ENCODE peak calls at places on chromosomes 2 and 18, in nine cellular contexts. S, X, G, D, O, M, F, U and N are unnamed samples.

GRCh38 chr18:48707636-48708296 is 168.9 kb downstream of the CTIF start:
- DNase-seq in S (no peak), X (no peak), G (no peak), D (no peak), O (no peak), M (no peak), F (no peak), U (no peak), N (no peak)

GRCh38 chr2:1489486-1489885 is 76.2 kb downstream of the TPO start:
- DNase-seq in S (no peak), X (no peak), G (no peak), D (no peak), O (no peak), M (no peak), F (peak; percentile 3), U (no peak), N (no peak)

GRCh38 chr2:61557386-61557785 is 19.2 kb upstream of the XPO1 start:
- DNase-seq in S (no peak), X (no peak), G (no peak), D (no peak), O (no peak), M (no peak), F (no peak), U (no peak), N (no peak)

GRCh38 chr18:30280861-30281470 is 761.6 kb downstream of the DSC3 start:
- DNase-seq in S (peak; percentile 74), X (peak; percentile 25), G (peak; percentile 59), D (peak; percentile 4), O (peak; percentile 80), M (peak; percentile 31), F (no peak), U (peak; percentile 41), N (no peak)

GRCh38 chr18:55794288-55795052 is 206.5 kb upstream of the TCF4 start:
- DNase-seq in S (peak; percentile 36), X (no peak), G (peak; percentile 65), D (no peak), O (no peak), M (no peak), F (no peak), U (no peak), N (no peak)

GRCh38 chr18:21004721-21005120 is 106.9 kb downstream of the ROCK1 start:
- DNase-seq in S (peak; percentile 96), X (no peak), G (peak; percentile 86), D (peak; percentile 45), O (no peak), M (peak; percentile 4), F (no peak), U (peak; percentile 19), N (no peak)

GRCh38 chr2:152532241-152532640 is 185.0 kb downstream of the PRPF40A start:
- DNase-seq in S (no peak), X (no peak), G (no peak), D (no peak), O (no peak), M (no peak), F (no peak), U (no peak), N (no peak)

GRCh38 chr2:15939556-15939853 is 845 bp upstream of the MYCN start:
- DNase-seq in S (peak; percentile 70), X (no peak), G (no peak), D (no peak), O (no peak), M (no peak), F (peak; percentile 72), U (peak; percentile 52), N (peak; percentile 83)

GRCh38 chr2:46231721-46232120 is 65.5 kb upstream of the EPAS1 start:
- DNase-seq in S (no peak), X (no peak), G (no peak), D (no peak), O (no peak), M (no peak), F (no peak), U (no peak), N (no peak)

GRCh38 chr2:151339168-151339567 is 18.2 kb upstream of the TNFAIP6 start:
- DNase-seq in S (no peak), X (no peak), G (no peak), D (no peak), O (no peak), M (no peak), F (no peak), U (no peak), N (no peak)

GRCh38 chr2:24771099-24771498 is 22.1 kb downstream of the PTRHD1 start:
- DNase-seq in S (no peak), X (no peak), G (no peak), D (no peak), O (no peak), M (no peak), F (no peak), U (no peak), N (no peak)

GRCh38 chr2:166764216-166764615 is 124.1 kb upstream of the XIRP2 start:
- DNase-seq in S (no peak), X (no peak), G (no peak), D (no peak), O (no peak), M (no peak), F (no peak), U (no peak), N (no peak)

GRCh38 chr18:58934356-58934755 is 69.7 kb downstream of the ZNF532 start:
- DNase-seq in S (no peak), X (no peak), G (no peak), D (no peak), O (no peak), M (no peak), F (no peak), U (no peak), N (no peak)

GRCh38 chr18:3983351-3983969 is 471.6 kb downstream of the DLGAP1 start:
- DNase-seq in S (peak; percentile 95), X (no peak), G (peak; percentile 91), D (no peak), O (no peak), M (peak; percentile 84), F (no peak), U (no peak), N (no peak)

GRCh38 chr2:176464886-176465564 is 195.8 kb downstream of the MTX2 start:
- DNase-seq in S (no peak), X (no peak), G (no peak), D (no peak), O (no peak), M (no peak), F (no peak), U (no peak), N (no peak)

GRCh38 chr2:202278036-202278760 is 12.6 kb downstream of the NOP58 start:
- DNase-seq in S (peak; percentile 80), X (no peak), G (peak; percentile 66), D (no peak), O (no peak), M (no peak), F (no peak), U (no peak), N (no peak)
- H3K4me3 ChIP-seq in S (no peak overlapping the region), X (no peak overlapping the region), G (no peak overlapping the region), D (no peak overlapping the region), O (no peak overlapping the region), M (no peak overlapping the region), F (no peak overlapping the region), U (no peak overlapping the region), N (no peak overlapping the region)

GRCh38 chr2:20588918-20589871 is 61.7 kb downstream of the HS1BP3 start:
- DNase-seq in S (peak; percentile 50), X (no peak), G (no peak), D (no peak), O (no peak), M (no peak), F (peak; percentile 11), U (no peak), N (no peak)
- H3K4me1 ChIP-seq in S (peaks cover 44% of the 10 kb centered on the region), X (peaks cover 4% of the 10 kb centered on the region), G (peaks cover 46% of the 10 kb centered on the region), D (peaks cover 26% of the 10 kb centered on the region), O (peaks cover 12% of the 10 kb centered on the region), M (peaks cover 49% of the 10 kb centered on the region), F (peaks cover 23% of the 10 kb centered on the region), U (peaks cover 18% of the 10 kb centered on the region), N (peaks cover 69% of the 10 kb centered on the region)

GRCh38 chr2:172094319-172095145 is 8.2 kb downstream of the DLX2 start:
- DNase-seq in S (peak; percentile 72), X (no peak), G (no peak), D (no peak), O (no peak), M (peak; percentile 45), F (no peak), U (no peak), N (no peak)
- H3K4me3 ChIP-seq in S (peak overlapping the region; percentile 90), X (peak overlapping the region; percentile 30), G (peak overlapping the region; percentile 58), D (peak overlapping the region; percentile 50), O (peak overlapping the region; percentile 2), M (peak overlapping the region; percentile 71), F (peak overlapping the region; percentile 31), U (peak overlapping the region; percentile 28), N (peak overlapping the region; percentile 23)

GRCh38 chr2:64795024-64795592 is 141.4 kb upstream of the SERTAD2 start:
- DNase-seq in S (no peak), X (no peak), G (no peak), D (no peak), O (peak; percentile 55), M (no peak), F (no peak), U (no peak), N (no peak)

GRCh38 chr2:64794426-64794995 is 140.8 kb upstream of the SERTAD2 start:
- DNase-seq in S (no peak), X (no peak), G (no peak), D (no peak), O (no peak), M (no peak), F (no peak), U (no peak), N (no peak)

GRCh38 chr2:64799592-64800252 is 146.0 kb upstream of the SERTAD2 start:
- DNase-seq in S (no peak), X (no peak), G (peak; percentile 13), D (no peak), O (no peak), M (no peak), F (peak; percentile 39), U (no peak), N (no peak)

GRCh38 chr2:64797881-64798590 is 144.3 kb upstream of the SERTAD2 start:
- DNase-seq in S (no peak), X (peak; percentile 32), G (peak; percentile 75), D (no peak), O (no peak), M (no peak), F (peak; percentile 65), U (peak; percentile 46), N (peak; percentile 45)

DNA sequence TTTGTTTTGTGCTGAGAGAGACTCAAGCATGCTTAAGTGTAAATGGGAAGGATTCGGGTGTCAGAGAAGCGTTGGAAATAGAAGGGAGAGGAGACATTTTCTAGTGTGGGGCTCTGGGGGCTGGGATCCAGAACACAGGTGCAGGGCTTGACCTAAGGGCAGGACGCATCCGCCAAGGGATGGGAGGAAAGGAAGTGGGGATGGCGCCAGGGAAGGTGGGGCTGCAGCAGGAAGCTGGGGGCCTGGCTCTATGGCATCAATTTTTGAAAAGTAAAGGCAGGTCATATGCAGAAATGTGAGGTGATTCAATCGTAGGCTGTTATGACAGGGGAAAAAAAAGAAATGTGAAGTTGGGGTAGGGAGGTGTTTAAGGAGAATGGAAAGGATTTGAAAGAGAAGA is 143.2 kb upstream of the SERTAD2 start:
- DNase-seq in S (no peak), X (no peak), G (no peak), D (no peak), O (no peak), M (no peak), F (no peak), U (no peak), N (peak; percentile 24)
- H3K4me1 ChIP-seq in S (peaks cover 18% of the 10 kb centered on the region), X (no peaks in the 10 kb centered on the region), G (peaks cover 12% of the 10 kb centered on the region), D (no peaks in the 10 kb centered on the region), O (peaks cover 8% of the 10 kb centered on the region), M (peaks cover 28% of the 10 kb centered on the region), F (no peaks in the 10 kb centered on the region), U (peaks cover 4% of the 10 kb centered on the region), N (peaks cover 10% of the 10 kb centered on the region)